ENCODE peak calls at places on chromosomes 12 and 14, in four cellular contexts. Q is DMS79, X is NCI-H748 treated with DMSO at 0.1 percent for 48 hours, V is iris pigment epithelial cell. A is an unnamed sample.

GRCh38 chr12:2501464-2502181 is 293.1 kb upstream of the FKBP4 start:
- DNase-seq in V (no peak), Q (no peak), X (no peak), A (no peak)

GRCh38 chr12:125247477-125247876 is 182.2 kb downstream of the AACS start:
- DNase-seq in V (no peak), Q (no peak), X (no peak), A (no peak)

GRCh38 chr12:25480145-25480544 is 72.9 kb downstream of the LMNTD1 start:
- DNase-seq in X (no peak), Q (no peak), V (no peak), A (no peak)

GRCh38 chr12:58915634-58916033 is 4.7 kb downstream of the LRIG3 start:
- DNase-seq in Q (no peak), X (peak; percentile 82), V (peak; percentile 79), A (no peak)

GRCh38 chr12:90854136-90854689 is 100.8 kb downstream of the CCER1 start:
- DNase-seq in V (peak; percentile 51), Q (no peak), X (peak; percentile 49), A (peak; percentile 37)

GRCh38 chr12:55927588-55928502 is at the start of gene PYM1:
- DNase-seq in Q (peak; percentile 14), X (peak; percentile 47), V (peak; percentile 58), A (no peak)

GRCh38 chr12:104458645-104459555 is 2.2 kb downstream of the CHST11 start:
- DNase-seq in X (no peak), V (peak; percentile 34), Q (no peak), A (no peak)

GRCh38 chr14:51604078-51604477 is 47.6 kb upstream of the FRMD6 start:
- DNase-seq in Q (no peak), X (no peak), V (peak; percentile 91), A (no peak)

GRCh38 chr12:123891011-123891410 is 81.6 kb downstream of the CCDC92 start:
- DNase-seq in Q (no peak), X (no peak), V (no peak), A (no peak)

GRCh38 chr12:99529966-99530365 is 117.6 kb upstream of the GARIN6 start:
- DNase-seq in Q (no peak), X (no peak), V (peak; percentile 27), A (no peak)